ENCODE peak calls at places on chromosomes 4 and X, in eight cellular contexts. C, N, U, S, P, M, I and X are unnamed samples.

GRCh38 chr4:162341533-162341932 is 177.7 kb upstream of the FSTL5 start:
- DNase-seq in U (no peak), S (no peak), N (no peak), C (no peak), I (no peak), P (no peak), M (no peak), X (no peak)

GRCh38 chr4:146255463-146255862 is 41.1 kb downstream of the REELD1 start:
- DNase-seq in N (no peak), M (peak), C (no peak), U (no peak), S (no peak), I (peak), P (peak), X (no peak)

GRCh38 chr4:31295081-31295480 is 574.9 kb downstream of the PCDH7 start:
- DNase-seq in S (no peak), N (no peak), C (no peak), I (no peak), U (no peak), M (no peak), P (peak), X (no peak)

GRCh38 chr4:85114526-85114925 is 148.0 kb upstream of the WDFY3 start:
- DNase-seq in I (no peak), N (peak), S (no peak), U (no peak), C (no peak), P (no peak), M (no peak), X (no peak)

GRCh38 chr4:151940926-151941617 is 180.3 kb upstream of the GATB start:
- DNase-seq in S (no peak), M (no peak), C (no peak), I (no peak), N (no peak), U (no peak), P (no peak), X (no peak)

GRCh38 chr4:37066149-37066548 is 178.4 kb upstream of the NWD2 start:
- DNase-seq in U (no peak), I (no peak), N (peak), P (no peak), C (no peak), M (no peak), S (no peak), X (no peak)

GRCh38 chr4:151408630-151409469 is at the start of gene FHIP1A:
- DNase-seq in M (peak), N (peak), U (peak), P (peak), C (peak), I (peak), S (peak), X (peak)

GRCh38 chr4:125710766-125711165 is 396.0 kb downstream of the FAT4 start:
- DNase-seq in M (no peak), N (no peak), U (no peak), I (no peak), P (no peak), C (no peak), S (no peak), X (no peak)

GRCh38 chr4:153471691-153472080 is 5.5 kb downstream of the TMEM131L start:
- DNase-seq in I (no peak), P (peak), M (no peak), U (no peak), S (no peak), C (no peak), N (peak), X (peak)

GRCh38 chrX:153984351-153985178 is 12.0 kb downstream of the TMEM187 start:
- DNase-seq in I (no peak), P (no peak), N (no peak), U (no peak), C (no peak), M (no peak), S (no peak), X (peak)

GRCh38 chr4:124713213-124713592 is 671 bp upstream of the ANKRD50 start:
- DNase-seq in N (peak), S (peak), P (peak), U (peak), C (peak), I (peak), M (peak), X (peak)

GRCh38 chrX:82676386-82676785 is 831.7 kb upstream of the POU3F4 start:
- DNase-seq in S (no peak), M (no peak), U (no peak), P (no peak), I (no peak), N (peak), C (no peak), X (no peak)

GRCh38 chrX:7242613-7243012 is 94.7 kb upstream of the PUDP start:
- DNase-seq in M (no peak), I (no peak), N (no peak), U (no peak), C (no peak), S (no peak), P (no peak), X (peak)

GRCh38 chrX:101287402-101287801 is 3.7 kb downstream of the TAF7L start:
- DNase-seq in P (peak), U (peak), S (no peak), I (peak), C (peak), N (peak), M (peak), X (peak)

GRCh38 chr4:179719766-179720470 is 2277.7 kb upstream of the AGA start:
- DNase-seq in M (no peak), I (no peak), S (no peak), P (no peak), N (no peak), U (no peak), C (no peak), X (no peak)

GRCh38 chrX:149248073-149248625 is 257.0 kb downstream of the IDS start:
- DNase-seq in C (peak), P (no peak), S (no peak), U (no peak), M (no peak), I (peak), N (peak), X (no peak)

GRCh38 chrX:119709630-119710029 is 16.7 kb upstream of the SEPTIN6 start:
- DNase-seq in I (no peak), C (no peak), M (no peak), P (no peak), S (no peak), U (no peak), N (no peak), X (no peak)

GRCh38 chr4:146545102-146545501 is 23.4 kb upstream of the SLC10A7 start:
- DNase-seq in U (peak), I (peak), M (peak), N (peak), C (no peak), S (no peak), P (peak), X (peak)

GRCh38 chrX:20906571-20906970 is 467.6 kb upstream of the CNKSR2 start:
- DNase-seq in P (peak), S (no peak), C (no peak), N (peak), I (no peak), M (peak), U (no peak), X (no peak)

GRCh38 chr4:60344908-60345307 is 855.2 kb upstream of the ADGRL3 start:
- DNase-seq in U (no peak), S (peak), I (no peak), M (no peak), C (no peak), N (peak), P (no peak), X (no peak)

GRCh38 chr4:25308266-25308665 is 4.3 kb upstream of the ZCCHC4 start:
- DNase-seq in S (no peak), C (no peak), M (peak), I (no peak), P (no peak), U (no peak), N (no peak), X (no peak)

GRCh38 chr4:80500593-80500992 is 165.1 kb downstream of the CFAP299 start:
- DNase-seq in S (no peak), C (peak), N (peak), U (no peak), M (peak), P (no peak), I (no peak), X (no peak)

DNA sequence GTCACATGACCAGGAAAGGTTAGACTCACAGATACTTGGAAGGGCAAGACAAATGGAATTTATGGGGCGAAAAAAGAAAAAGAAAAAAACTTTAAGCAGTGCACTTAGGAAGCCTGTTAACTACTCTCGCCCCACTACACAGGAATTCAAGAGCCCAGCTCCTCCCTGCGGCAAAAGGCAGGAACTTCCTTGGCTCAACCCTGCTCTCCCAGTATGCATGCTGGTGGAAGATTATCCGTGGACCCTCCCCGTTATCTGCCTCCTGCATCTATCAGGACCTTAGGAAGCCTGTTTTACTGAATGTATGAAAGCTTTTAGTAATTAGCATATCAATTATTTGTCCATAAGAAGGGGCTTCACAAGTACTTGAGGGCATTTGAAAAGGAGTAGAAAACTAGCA is 40.1 kb upstream of the RPA4 start:
- DNase-seq in U (no peak), S (no peak), I (no peak), P (peak), M (no peak), N (no peak), C (no peak), X (no peak)
- TF ChIP-seq CTCF in U (no peak), S (no peak), I (peak), P (peak), M (no peak), N (no peak), C (peak), X (no peak)

DNA sequence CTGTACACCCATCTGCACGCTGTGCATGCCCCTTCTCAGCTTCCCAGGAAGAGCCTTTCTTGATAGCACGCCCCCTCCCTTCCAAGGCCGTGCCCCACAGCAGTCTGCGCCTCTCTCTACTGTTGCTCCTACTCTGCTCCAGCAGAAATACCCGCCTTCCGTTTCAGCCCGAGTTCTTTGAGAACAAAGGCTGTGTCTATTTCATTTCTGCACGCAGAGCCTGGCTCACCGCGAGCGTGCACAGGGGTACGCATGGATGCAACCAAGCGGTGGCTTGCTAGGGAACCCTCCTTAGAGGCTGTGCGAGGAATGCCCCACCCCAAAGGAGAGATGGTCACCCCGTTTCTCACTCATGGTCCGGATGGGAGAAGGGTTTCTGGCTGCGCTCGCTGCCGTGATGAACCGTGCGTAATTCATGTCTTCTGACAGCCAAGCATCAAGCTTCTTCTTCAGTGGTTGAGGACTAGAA is 448 bp downstream of the AADAT start:
- DNase-seq in I (peak), S (no peak), U (peak), C (peak), P (peak), M (peak), N (peak), X (peak)
- TF ChIP-seq CTCF in I (no peak), S (no peak), U (no peak), C (no peak), P (peak), M (peak), N (no peak), X (no peak)

GRCh38 chr4:16764622-16765021 is 133.8 kb downstream of the LDB2 start:
- DNase-seq in C (no peak), N (peak), I (peak), U (no peak), M (no peak), P (no peak), S (no peak), X (no peak)
- TF ChIP-seq CTCF in C (peak), N (no peak), I (peak), U (no peak), M (peak), P (peak), S (no peak), X (no peak)

GRCh38 chr4:48906283-48907173 is at the start of gene OCIAD2:
- DNase-seq in P (no peak), N (peak), S (peak), M (peak), C (no peak), I (peak), U (peak), X (peak)
- TF ChIP-seq CTCF in P (no peak), N (no peak), S (no peak), M (no peak), C (no peak), I (no peak), U (no peak), X (peak)

GRCh38 chrX:45557390-45557789 is 356.7 kb upstream of the DIPK2B start:
- DNase-seq in M (no peak), C (no peak), S (no peak), N (peak), P (peak), I (peak), U (no peak), X (no peak)
- TF ChIP-seq CTCF in M (no peak), C (no peak), S (no peak), N (peak), P (no peak), I (no peak), U (no peak), X (no peak)

GRCh38 chr4:82382756-82383155 is 9.0 kb upstream of the HNRNPD start:
- DNase-seq in N (no peak), P (no peak), M (no peak), U (no peak), S (no peak), C (no peak), I (no peak), X (no peak)

DNA sequence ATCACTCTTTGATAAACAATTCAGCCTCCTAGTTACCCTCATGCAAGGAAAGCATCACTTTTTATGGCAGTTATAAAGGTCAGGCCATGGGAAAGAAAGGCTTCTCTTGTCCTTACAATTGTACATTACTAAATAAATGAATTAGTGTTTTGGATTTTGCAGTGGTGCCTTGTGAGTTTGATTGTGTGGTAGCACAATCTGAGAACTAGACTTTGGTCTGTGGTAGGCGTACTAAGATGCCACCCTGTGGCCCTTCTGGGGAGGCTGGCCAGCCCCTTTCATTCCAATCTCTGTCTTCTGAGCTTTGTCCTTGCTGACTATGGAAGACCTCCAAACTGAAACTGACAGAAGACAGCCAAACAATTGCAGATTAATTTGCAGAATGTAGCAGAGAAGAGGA is 14.6 kb upstream of the HNRNPD start:
- DNase-seq in U (no peak), C (no peak), P (no peak), S (no peak), I (no peak), M (no peak), N (peak), X (no peak)
- TF ChIP-seq CTCF in U (no peak), C (no peak), P (no peak), S (no peak), I (no peak), M (no peak), N (no peak), X (no peak)

GRCh38 chrX:136710324-136710951 is 62.5 kb downstream of the CD40LG start:
- DNase-seq in M (peak), C (no peak), N (peak), P (peak), S (no peak), U (no peak), I (no peak), X (peak)

GRCh38 chrX:136712631-136713030 is 64.7 kb downstream of the CD40LG start:
- DNase-seq in I (no peak), U (no peak), C (no peak), M (no peak), S (no peak), N (no peak), P (no peak), X (no peak)

GRCh38 chrX:136708348-136708747 is 60.4 kb downstream of the CD40LG start:
- DNase-seq in S (no peak), I (no peak), N (peak), P (peak), U (peak), C (no peak), M (no peak), X (peak)

GRCh38 chrX:136714626-136715599 is 65.8 kb downstream of the ARHGEF6 start:
- DNase-seq in C (no peak), S (no peak), I (no peak), M (no peak), P (no peak), U (no peak), N (no peak), X (peak)

GRCh38 chrX:136711147-136711546 is 63.2 kb downstream of the CD40LG start:
- DNase-seq in S (no peak), N (peak), C (no peak), U (peak), M (peak), I (peak), P (peak), X (no peak)
- TF ChIP-seq CTCF in S (no peak), N (peak), C (peak), U (peak), M (peak), I (peak), P (peak), X (peak)

GRCh38 chr4:67292045-67292444 is 253.3 kb downstream of the CENPC start:
- DNase-seq in N (peak), I (no peak), C (no peak), M (no peak), S (no peak), U (no peak), P (no peak), X (no peak)

GRCh38 chr4:67286724-67287123 is 258.6 kb downstream of the CENPC start:
- DNase-seq in I (no peak), P (no peak), M (no peak), U (no peak), S (no peak), N (no peak), C (no peak), X (no peak)

GRCh38 chr4:67292649-67293048 is 252.7 kb downstream of the CENPC start:
- DNase-seq in N (no peak), P (no peak), S (no peak), C (no peak), M (no peak), I (no peak), U (no peak), X (no peak)

GRCh38 chr4:67291639-67292038 is 253.7 kb downstream of the CENPC start:
- DNase-seq in I (no peak), M (no peak), S (no peak), N (no peak), U (no peak), P (no peak), C (no peak), X (no peak)

GRCh38 chr4:67288964-67289363 is 256.3 kb downstream of the CENPC start:
- DNase-seq in M (no peak), P (peak), C (no peak), S (no peak), I (no peak), N (peak), U (no peak), X (peak)
- TF ChIP-seq CTCF in M (no peak), P (peak), C (no peak), S (no peak), I (no peak), N (peak), U (no peak), X (peak)

DNA sequence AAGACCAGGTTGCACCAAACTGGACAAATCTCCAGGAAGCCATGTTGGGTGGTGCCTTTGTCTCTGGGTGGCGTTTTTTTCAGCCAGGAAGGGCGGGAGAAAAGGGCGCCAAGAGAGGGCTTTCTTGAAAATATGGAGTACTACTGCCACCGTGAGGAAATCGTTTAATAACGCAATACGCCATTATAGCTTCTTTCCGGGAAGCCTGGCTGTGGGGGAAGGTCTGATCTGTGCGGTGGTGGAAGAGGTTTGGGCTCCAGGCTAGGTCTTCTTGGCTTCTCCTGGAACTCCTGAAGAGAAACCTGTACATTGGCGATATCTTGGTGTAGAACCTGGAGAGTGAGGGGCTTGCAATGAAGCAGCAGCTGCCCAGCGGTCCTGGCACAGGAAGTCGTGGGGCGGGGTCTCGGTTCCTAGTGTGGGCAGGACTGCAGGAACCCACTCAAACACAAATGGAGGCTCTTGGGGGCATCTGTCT is 202.7 kb downstream of the OR13H1 start:
- DNase-seq in P (peak), U (peak), I (peak), N (peak), M (no peak), C (no peak), S (no peak), X (no peak)
- TF ChIP-seq CTCF in P (peak), U (peak), I (peak), N (peak), M (no peak), C (no peak), S (no peak), X (no peak)

DNA sequence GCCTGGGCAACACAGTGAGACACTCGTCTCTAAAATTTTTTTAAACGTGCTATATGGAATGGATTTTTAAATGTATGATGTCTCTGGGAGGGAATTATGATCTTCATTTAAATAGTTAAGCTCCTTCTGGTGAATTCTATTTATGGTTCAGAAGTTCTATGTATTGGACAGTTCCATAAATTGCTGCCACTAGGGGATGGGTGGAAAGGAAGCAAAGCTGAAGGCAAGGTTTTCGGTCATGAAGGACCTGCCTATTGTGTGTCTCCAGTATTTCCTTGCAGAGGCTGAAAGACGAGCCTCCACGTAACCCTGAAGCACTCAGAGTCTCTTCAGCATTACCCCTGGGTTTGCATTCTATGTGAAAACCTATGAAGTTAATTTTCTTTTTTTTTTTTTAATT is 451.5 kb upstream of the FAT1 start:
- DNase-seq in S (no peak), U (no peak), I (no peak), P (no peak), M (no peak), N (no peak), C (no peak), X (no peak)
- TF ChIP-seq CTCF in S (no peak), U (no peak), I (peak), P (no peak), M (peak), N (no peak), C (no peak), X (no peak)